ENCODE peak calls at places on chromosomes 13 and 19, in ten cellular contexts. G is ecto neural progenitor cell; H is thyroid gland; J is AML-193; T is left ventricle myocardium inferior; M is amniotic epithelial cell; L is GM18507; O is HT1080; A is HS-5; C is activated naive CD8-positive, alpha-beta T cell treated with anti-CD3 and anti-CD28 coated beads, Interleukin-2, amount 10 ng/mL, durations not matched to agents 7 days and 5 days. V is an unnamed sample.

GRCh38 chr13:114259974-114260373 is 21.4 kb upstream of the UPF3A start:
- DNase-seq in G (no peak), H (no peak), J (no peak), T (no peak), M (no peak), L (no peak), O (no peak), A (no peak), C (no peak), V (no peak)

GRCh38 chr19:940591-941291 is 14.9 kb downstream of the ARID3A start:
- DNase-seq in G (no peak), H (peak), J (peak), T (peak), M (no peak), L (no peak), O (peak), A (no peak), C (peak), V (peak)

GRCh38 chr13:51180853-51181511 is 41.2 kb upstream of the FAM124A start:
- DNase-seq in G (no peak), H (no peak), J (no peak), T (no peak), M (no peak), L (no peak), O (no peak), A (no peak), C (no peak), V (no peak)

GRCh38 chr19:2494447-2495129 is 18.7 kb downstream of the GADD45B start:
- DNase-seq in G (peak), H (peak), J (no peak), T (peak), M (peak), L (no peak), O (no peak), A (no peak), C (peak), V (peak)

GRCh38 chr13:95146486-95146885 is 154.8 kb downstream of the ABCC4 start:
- DNase-seq in G (no peak), H (no peak), J (no peak), T (no peak), M (no peak), L (no peak), O (no peak), A (no peak), C (no peak), V (no peak)

GRCh38 chr19:15583346-15583745 is 31.7 kb upstream of the CYP4F8 start:
- DNase-seq in G (peak), H (no peak), J (no peak), T (no peak), M (no peak), L (no peak), O (no peak), A (no peak), C (no peak), V (no peak)

GRCh38 chr19:3458595-3459284 is 21.6 kb downstream of the SMIM24 start:
- DNase-seq in G (peak), H (peak), J (no peak), T (no peak), M (peak), L (no peak), O (no peak), A (no peak), C (no peak), V (no peak)

GRCh38 chr19:48445256-48445605 is 552 bp upstream of the GRWD1 start:
- DNase-seq in G (peak), H (peak), J (peak), T (no peak), M (peak), L (peak), O (peak), A (no peak), C (no peak), V (no peak)

GRCh38 chr13:27289016-27289665 is 18.5 kb downstream of the RASL11A start:
- DNase-seq in G (no peak), H (no peak), J (no peak), T (no peak), M (no peak), L (no peak), O (no peak), A (no peak), C (no peak), V (no peak)

GRCh38 chr19:10052602-10053360 is 33.3 kb upstream of the SHFL start:
- DNase-seq in G (no peak), H (no peak), J (no peak), T (no peak), M (no peak), L (no peak), O (no peak), A (no peak), C (no peak), V (no peak)